ENCODE peak calls at places on chromosomes 12 and 14, in nine cellular contexts. E is fibroblast of villous mesenchyme; V is stimulated activated CD4-positive, alpha-beta T cell treated with anti-CD3 and anti-CD28 coated beads, Interleukin-1b, Interleukin-23, amount 100 ng/mL, for 4 hours; C is posterior vena cava; F is HEK293T; G is activated CD4-positive, alpha-beta T cell treated with anti-CD3 and anti-CD28 coated beads, Interleukin-2, amount 10 ng/mL, durations not matched to agents 7 days and 5 days; Q is AG09309; L is epithelial cell of proximal tubule; R is pancreas. Z is an unnamed sample.

GRCh38 chr12:24596768-24597388 is 352.0 kb downstream of the BCAT1 start:
- DNase-seq in R (no peak), Q (no peak), F (peak), G (no peak), L (no peak), E (peak), V (no peak), C (no peak), Z (no peak)

GRCh38 chr14:61519735-61520134 is 175.6 kb upstream of the HIF1A start:
- DNase-seq in R (no peak), F (no peak), L (no peak), V (no peak), C (no peak), E (no peak), Q (no peak), G (no peak), Z (no peak)

GRCh38 chr14:78202976-78203375 is 32.8 kb downstream of the NRXN3 start:
- DNase-seq in V (no peak), C (no peak), F (no peak), Q (no peak), L (no peak), E (no peak), G (no peak), R (no peak), Z (no peak)

GRCh38 chr12:53963005-53963404 is 8.3 kb downstream of the HOXC12 start:
- DNase-seq in Q (no peak), G (no peak), L (no peak), V (no peak), R (no peak), E (no peak), C (no peak), F (no peak), Z (no peak)

GRCh38 chr12:13362260-13362841 is 165.8 kb downstream of the EMP1 start:
- DNase-seq in R (peak), F (peak), V (no peak), Q (no peak), L (no peak), E (peak), C (no peak), G (peak), Z (peak)

GRCh38 chr12:25552681-25553080 is 402 bp downstream of the LMNTD1 start:
- DNase-seq in Q (no peak), V (no peak), F (no peak), C (no peak), E (peak), R (no peak), L (no peak), G (no peak), Z (no peak)

GRCh38 chr14:33210304-33210703 is 271.6 kb downstream of the NPAS3 start:
- DNase-seq in C (no peak), Q (no peak), L (no peak), R (no peak), E (peak), V (no peak), F (peak), G (no peak), Z (no peak)

GRCh38 chr12:121858662-121859572 is at the start of gene HPD:
- DNase-seq in C (peak), L (no peak), G (no peak), R (peak), F (no peak), E (peak), V (no peak), Q (peak), Z (no peak)

GRCh38 chr14:61699092-61699491 is 3.8 kb downstream of the HIF1A start:
- DNase-seq in R (no peak), L (no peak), E (no peak), V (no peak), Q (no peak), F (no peak), G (no peak), C (no peak), Z (no peak)

GRCh38 chr14:68951051-68951797 is 27.9 kb downstream of the ACTN1 start:
- DNase-seq in V (no peak), Q (peak), F (no peak), G (no peak), C (peak), R (no peak), L (peak), E (peak), Z (no peak)

GRCh38 chr14:22432348-22432976 is 156.6 kb downstream of the DAD1 start:
- DNase-seq in E (peak), V (no peak), F (no peak), R (no peak), Q (peak), C (no peak), G (no peak), L (peak), Z (no peak)

GRCh38 chr14:69501362-69501964 is 16.9 kb downstream of the PLEKHD1 start:
- DNase-seq in L (no peak), E (peak), C (no peak), G (no peak), F (no peak), V (no peak), R (no peak), Q (no peak), Z (no peak)